ENCODE peak calls at places on chromosomes 4 and X, in nine cellular contexts. H, V, R, L, C, Z, N, M and U are unnamed samples. For H3K36me3, the result is how much of the 10 kb centered on the place peaks cover.

GRCh38 chrX:20620301-20620700 is 353.6 kb upstream of the RPS6KA3 start:
- DNase-seq in H (peak), V (peak), R (no peak), L (no peak), C (no peak), Z (no peak), N (no peak), M (no peak), U (no peak)

GRCh38 chr4:4666187-4666586 is 124.3 kb upstream of the STX18 start:
- DNase-seq in H (no peak), V (no peak), R (no peak), L (no peak), C (no peak), Z (no peak), N (no peak), M (no peak), U (no peak)

GRCh38 chrX:18892881-18893280 is 91.0 kb downstream of the PHKA2 start:
- DNase-seq in H (no peak), V (no peak), R (no peak), L (no peak), C (no peak), Z (no peak), N (no peak), M (no peak), U (no peak)

GRCh38 chr4:9594948-9595347 is 150.7 kb downstream of the DEFB131A start:
- DNase-seq in H (no peak), V (no peak), R (no peak), L (no peak), C (no peak), Z (no peak), N (no peak), M (no peak), U (no peak)

GRCh38 chr4:183411291-183411861 is 33.1 kb upstream of the CDKN2AIP start:
- DNase-seq in H (peak), V (no peak), R (no peak), L (no peak), C (no peak), Z (no peak), N (no peak), M (no peak), U (peak)

GRCh38 chrX:70979136-70979762 is 48.4 kb upstream of the SLC7A3 start:
- DNase-seq in H (peak), V (peak), R (no peak), L (no peak), C (no peak), Z (no peak), N (no peak), M (no peak), U (no peak)

GRCh38 chr4:153931804-153932203 is 142.9 kb upstream of the SFRP2 start:
- DNase-seq in H (no peak), V (no peak), R (no peak), L (no peak), C (no peak), Z (no peak), N (no peak), M (no peak), U (no peak)

GRCh38 chr4:154732669-154733068 is 11.1 kb upstream of the LRAT start:
- DNase-seq in H (no peak), V (no peak), R (no peak), L (no peak), C (no peak), Z (no peak), N (no peak), M (no peak), U (no peak)

GRCh38 chrX:2723316-2723879 is 28.4 kb upstream of the XG start:
- DNase-seq in H (no peak), V (no peak), R (no peak), L (no peak), C (no peak), Z (peak), N (no peak), M (no peak), U (no peak)
- H3K36me3 ChIP-seq in H (under half), V (half or more), R (under half), L (under half), C (under half), Z (half or more), N (under half), M (under half), U (under half)

DNA sequence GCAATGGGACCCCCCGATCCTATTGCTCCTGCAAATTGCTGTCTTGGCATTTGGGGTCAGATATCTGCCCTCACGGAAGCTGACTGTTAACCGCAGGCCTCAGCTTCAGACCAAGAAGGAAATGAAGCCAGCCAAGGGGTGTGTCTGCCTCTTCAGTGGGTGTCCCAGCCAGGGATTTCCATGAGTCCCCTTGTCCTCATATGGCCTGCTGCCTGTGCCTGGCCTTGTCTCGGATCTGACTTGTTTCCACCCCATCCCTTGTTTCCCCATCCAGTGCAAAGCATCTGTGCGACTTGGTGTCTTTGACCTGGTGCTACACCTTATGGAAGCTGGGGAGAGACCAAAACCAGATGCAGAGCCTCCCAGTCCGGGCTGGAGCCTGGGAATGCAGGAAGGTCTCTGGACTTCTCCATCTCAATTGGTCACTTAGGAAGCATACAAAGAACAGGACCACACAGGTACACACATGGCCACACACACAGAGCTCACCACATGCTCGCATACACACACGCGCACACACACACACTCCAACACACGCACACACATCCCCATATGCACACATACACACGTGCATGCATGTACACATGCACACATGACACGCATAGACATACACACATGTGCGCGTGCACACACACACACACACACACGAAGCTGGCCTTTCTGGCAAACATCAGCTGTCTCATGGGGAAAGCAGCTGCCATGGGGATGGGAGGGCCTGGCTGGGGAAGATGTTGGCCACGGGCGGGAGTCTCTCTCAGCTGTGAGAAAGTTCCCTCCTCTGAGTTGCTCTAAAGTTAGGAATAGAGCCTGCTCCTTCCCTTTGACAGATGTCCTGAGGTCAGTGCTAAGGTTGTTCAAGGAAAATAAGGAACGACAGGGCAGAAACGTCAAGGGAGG is 65.5 kb downstream of the CRMP1 start:
- DNase-seq in H (no peak), V (no peak), R (no peak), L (no peak), C (no peak), Z (no peak), N (no peak), M (no peak), U (no peak)
- H3K36me3 ChIP-seq in H (under half), V (under half), R (under half), L (under half), C (under half), Z (under half), N (under half), M (under half), U (under half)

GRCh38 chr4:5754529-5754881 is 43.5 kb downstream of the EVC start:
- DNase-seq in H (no peak), V (no peak), R (no peak), L (no peak), C (no peak), Z (no peak), N (no peak), M (no peak), U (no peak)
- H3K36me3 ChIP-seq in H (under half), V (under half), R (under half), L (under half), C (under half), Z (half or more), N (under half), M (under half), U (under half)

GRCh38 chrX:10071451-10072163 is 85.2 kb upstream of the CLCN4 start:
- DNase-seq in H (no peak), V (no peak), R (no peak), L (no peak), C (no peak), Z (no peak), N (no peak), M (no peak), U (no peak)
- H3K36me3 ChIP-seq in H (under half), V (under half), R (under half), L (under half), C (under half), Z (under half), N (under half), M (under half), U (under half)

DNA sequence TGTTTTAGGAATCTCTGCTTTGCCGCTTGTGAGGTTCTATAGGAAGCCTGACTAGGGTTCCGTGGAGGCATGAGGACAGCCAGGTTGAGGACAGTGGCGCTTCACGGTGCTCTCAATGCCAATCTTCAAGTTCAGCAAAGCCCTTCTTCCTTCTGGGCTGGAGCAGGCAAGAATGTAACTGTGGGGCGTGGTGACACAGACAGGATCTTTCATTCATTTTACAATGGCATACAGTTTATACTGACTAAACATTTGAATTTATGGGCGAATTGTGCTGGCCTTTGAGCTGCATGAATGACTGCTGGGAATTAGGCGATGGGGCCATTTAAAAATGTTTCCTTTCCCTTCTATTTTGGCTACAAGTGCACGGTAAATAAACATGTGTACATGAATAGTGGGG is 2.9 kb upstream of the NHS start:
- DNase-seq in H (no peak), V (no peak), R (no peak), L (no peak), C (no peak), Z (no peak), N (no peak), M (no peak), U (no peak)
- H3K36me3 ChIP-seq in H (under half), V (under half), R (under half), L (under half), C (under half), Z (under half), N (under half), M (under half), U (under half)

GRCh38 chr4:6873291-6873690 is 36.3 kb upstream of the TBC1D14 start:
- DNase-seq in H (peak), V (no peak), R (no peak), L (no peak), C (no peak), Z (no peak), N (no peak), M (no peak), U (no peak)
- H3K36me3 ChIP-seq in H (under half), V (under half), R (under half), L (under half), C (under half), Z (half or more), N (under half), M (under half), U (under half)

GRCh38 chr4:55973650-55974049 is 24.9 kb downstream of the CEP135 start:
- DNase-seq in H (no peak), V (no peak), R (no peak), L (no peak), C (no peak), Z (no peak), N (peak), M (no peak), U (no peak)
- H3K36me3 ChIP-seq in H (under half), V (under half), R (under half), L (under half), C (under half), Z (under half), N (under half), M (under half), U (under half)

GRCh38 chr4:70772929-70773555 is 51.3 kb downstream of the RUFY3 start:
- DNase-seq in H (no peak), V (no peak), R (no peak), L (no peak), C (no peak), Z (no peak), N (no peak), M (no peak), U (no peak)

GRCh38 chr4:70765368-70765767 is 43.6 kb downstream of the RUFY3 start:
- DNase-seq in H (no peak), V (no peak), R (no peak), L (no peak), C (no peak), Z (no peak), N (no peak), M (no peak), U (no peak)

DNA sequence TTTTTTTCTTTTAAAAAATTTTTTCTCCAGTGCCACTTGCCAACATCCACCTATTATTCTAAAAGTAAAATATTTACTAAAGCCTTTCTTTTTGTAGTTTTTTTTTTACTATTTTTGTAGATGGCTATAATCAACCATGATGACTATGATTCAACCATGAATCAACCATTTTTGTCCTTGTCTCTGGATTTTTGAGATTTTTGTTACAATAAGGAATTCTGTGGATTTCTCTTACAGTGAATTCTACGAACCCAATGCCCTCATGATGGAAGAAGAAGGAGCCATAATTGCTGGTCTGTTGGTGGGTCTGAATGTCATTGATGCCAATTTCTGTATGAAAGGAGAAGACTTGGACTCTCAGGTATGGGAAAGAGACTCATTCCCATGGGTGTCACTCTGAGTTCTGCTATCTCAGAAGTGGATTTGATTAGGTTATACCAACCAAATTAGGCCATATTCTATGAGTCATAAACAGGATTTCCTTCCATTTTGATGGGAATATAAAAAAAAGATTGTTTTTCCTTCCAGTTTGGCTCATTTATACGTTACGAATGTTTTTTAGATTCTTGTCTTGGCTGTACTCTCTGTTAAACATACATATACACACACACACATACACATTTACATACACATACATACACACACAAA is 46.7 kb downstream of the RUFY3 start:
- DNase-seq in H (no peak), V (no peak), R (no peak), L (no peak), C (no peak), Z (no peak), N (no peak), M (no peak), U (no peak)
- H3K36me3 ChIP-seq in H (under half), V (under half), R (under half), L (under half), C (under half), Z (half or more), N (under half), M (under half), U (under half)

GRCh38 chr4:168856312-168856711 is 153.7 kb downstream of the CBR4 start:
- DNase-seq in H (peak), V (peak), R (no peak), L (no peak), C (no peak), Z (no peak), N (no peak), M (no peak), U (no peak)

GRCh38 chr4:168857546-168858314 is 152.3 kb downstream of the CBR4 start:
- DNase-seq in H (no peak), V (no peak), R (no peak), L (no peak), C (no peak), Z (no peak), N (no peak), M (no peak), U (no peak)

GRCh38 chr4:168859888-168860694 is 150.0 kb downstream of the CBR4 start:
- DNase-seq in H (no peak), V (peak), R (no peak), L (no peak), C (no peak), Z (no peak), N (no peak), M (no peak), U (no peak)

GRCh38 chr4:168857009-168857408 is 153.0 kb downstream of the CBR4 start:
- DNase-seq in H (no peak), V (no peak), R (no peak), L (no peak), C (no peak), Z (no peak), N (no peak), M (no peak), U (no peak)

GRCh38 chr4:168859100-168859499 is 151.0 kb downstream of the CBR4 start:
- DNase-seq in H (no peak), V (no peak), R (no peak), L (no peak), C (no peak), Z (no peak), N (no peak), M (no peak), U (no peak)
- H3K36me3 ChIP-seq in H (under half), V (half or more), R (under half), L (under half), C (under half), Z (under half), N (under half), M (under half), U (under half)

GRCh38 chrX:21989415-21989814 is 42.7 kb upstream of the PHEX start:
- DNase-seq in H (no peak), V (no peak), R (no peak), L (no peak), C (no peak), Z (no peak), N (no peak), M (no peak), U (no peak)

GRCh38 chrX:21990812-21991211 is 41.3 kb upstream of the PHEX start:
- DNase-seq in H (no peak), V (no peak), R (no peak), L (no peak), C (no peak), Z (no peak), N (no peak), M (no peak), U (no peak)

GRCh38 chrX:21982311-21982710 is 41.8 kb downstream of the SMS start:
- DNase-seq in H (no peak), V (no peak), R (no peak), L (no peak), C (no peak), Z (no peak), N (no peak), M (no peak), U (no peak)

GRCh38 chrX:21985332-21985777 is 44.8 kb downstream of the SMS start:
- DNase-seq in H (peak), V (peak), R (peak), L (no peak), C (peak), Z (peak), N (peak), M (peak), U (peak)

DNA sequence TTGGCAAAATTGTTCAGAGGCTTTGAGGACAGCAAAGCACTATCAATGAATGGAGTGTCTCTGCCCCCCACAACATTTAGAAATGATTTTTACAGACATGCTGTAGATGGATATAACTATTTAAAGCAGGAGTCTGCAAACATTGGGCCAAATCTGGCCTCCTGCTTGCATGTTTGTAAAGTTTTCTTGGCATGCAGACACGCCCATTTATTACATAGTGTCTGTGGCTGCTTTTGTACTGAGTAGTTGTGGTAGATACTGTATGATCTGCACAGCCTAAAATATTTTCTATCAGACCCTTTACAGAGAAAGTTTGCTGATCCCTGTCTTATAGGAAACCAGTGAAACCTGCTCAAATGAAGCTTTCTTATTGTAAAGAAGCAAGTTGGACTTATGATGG is 45.5 kb upstream of the PHEX start:
- DNase-seq in H (peak), V (no peak), R (no peak), L (no peak), C (no peak), Z (no peak), N (no peak), M (no peak), U (no peak)
- H3K36me3 ChIP-seq in H (under half), V (half or more), R (under half), L (under half), C (under half), Z (under half), N (under half), M (under half), U (under half)